ENCODE peak calls at places on chromosome 16, in five cellular contexts. Q, R, O, W and U are unnamed samples.
A peak's percentile ranks its signal among the peaks of the same experiment; 100 is the strongest.

GRCh38 chr16:55297910-55298175 is 26.2 kb upstream of the IRX6 start:
- DNase-seq in Q (no peak), R (no peak), O (no peak), W (no peak), U (no peak)

GRCh38 chr16:88320947-88321634 is 61.7 kb upstream of the ZNF469 start:
- DNase-seq in Q (no peak), R (peak; percentile 42), O (no peak), W (no peak), U (no peak)

GRCh38 chr16:47310792-47311211 is 150.1 kb downstream of the ITFG1 start:
- DNase-seq in Q (no peak), R (no peak), O (no peak), W (no peak), U (no peak)

GRCh38 chr16:48300391-48300856 is 53.1 kb upstream of the ABCC11 start:
- DNase-seq in Q (no peak), R (peak; percentile 26), O (no peak), W (no peak), U (no peak)

GRCh38 chr16:85359147-85359822 is 247.0 kb upstream of the CIBAR2 start:
- DNase-seq in Q (no peak), R (no peak), O (no peak), W (no peak), U (no peak)

GRCh38 chr16:3745751-3746355 is 28.5 kb upstream of the TRAP1 start:
- DNase-seq in Q (no peak), R (no peak), O (no peak), W (no peak), U (no peak)

GRCh38 chr16:71367243-71367976 is 8.9 kb downstream of the CALB2 start:
- DNase-seq in Q (no peak), R (peak; percentile 60), O (no peak), W (no peak), U (no peak)

GRCh38 chr16:12588510-12588909 is 215.2 kb downstream of the CPPED1 start:
- DNase-seq in Q (no peak), R (no peak), O (no peak), W (no peak), U (no peak)

GRCh38 chr16:10605636-10606035 is 25.2 kb upstream of the EMP2 start:
- DNase-seq in Q (no peak), R (no peak), O (no peak), W (no peak), U (no peak)

GRCh38 chr16:89519881-89520280 is 11.7 kb downstream of the SPG7 start:
- DNase-seq in Q (no peak), R (no peak), O (no peak), W (no peak), U (no peak)

GRCh38 chr16:84043486-84044107 is 1.0 kb upstream of the SLC38A8 start:
- DNase-seq in Q (no peak), R (no peak), O (no peak), W (no peak), U (no peak)

DNA sequence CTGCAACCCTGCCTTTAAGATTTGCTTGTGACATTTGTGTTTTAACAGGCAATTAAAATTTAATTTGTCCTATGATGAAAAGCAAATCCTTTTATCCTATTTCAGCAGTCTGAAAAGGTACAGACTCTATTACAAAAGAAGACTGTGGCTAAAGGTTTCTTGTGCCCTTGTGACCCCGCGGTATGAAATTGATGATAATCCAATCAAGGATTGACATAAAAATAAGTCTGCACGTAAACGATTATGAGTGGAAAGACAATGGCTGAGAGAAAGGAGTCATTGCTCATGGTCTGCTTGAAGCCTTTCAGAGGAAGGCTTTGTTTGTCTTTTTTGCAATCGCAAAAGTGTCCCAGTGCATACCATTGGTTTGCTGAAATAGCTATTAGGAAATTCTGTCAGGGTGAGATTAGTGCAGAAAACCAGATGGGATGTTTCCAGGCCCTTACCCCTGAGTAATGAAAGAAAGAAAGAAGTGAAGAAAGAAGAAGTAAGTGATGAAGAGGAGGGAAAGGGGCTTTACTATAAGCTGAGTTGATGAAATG is 867.8 kb upstream of the CDH8 start:
- DNase-seq in Q (no peak), R (no peak), O (no peak), W (no peak), U (no peak)
- H3K9me3 ChIP-seq in Q (peaks cover 4% of the 10 kb centered on the region), R (peaks cover 24% of the 10 kb centered on the region), O (no peaks in the 10 kb centered on the region), W (no peaks in the 10 kb centered on the region), U (peaks cover 3% of the 10 kb centered on the region)

GRCh38 chr16:28257256-28257655 is 35.1 kb upstream of the SBK1 start:
- DNase-seq in Q (no peak), R (no peak), O (no peak), W (no peak), U (no peak)
- H3K9me3 ChIP-seq in Q (no peaks in the 10 kb centered on the region), R (no peaks in the 10 kb centered on the region), O (no peaks in the 10 kb centered on the region), W (peaks cover 5% of the 10 kb centered on the region), U (no peaks in the 10 kb centered on the region)

DNA sequence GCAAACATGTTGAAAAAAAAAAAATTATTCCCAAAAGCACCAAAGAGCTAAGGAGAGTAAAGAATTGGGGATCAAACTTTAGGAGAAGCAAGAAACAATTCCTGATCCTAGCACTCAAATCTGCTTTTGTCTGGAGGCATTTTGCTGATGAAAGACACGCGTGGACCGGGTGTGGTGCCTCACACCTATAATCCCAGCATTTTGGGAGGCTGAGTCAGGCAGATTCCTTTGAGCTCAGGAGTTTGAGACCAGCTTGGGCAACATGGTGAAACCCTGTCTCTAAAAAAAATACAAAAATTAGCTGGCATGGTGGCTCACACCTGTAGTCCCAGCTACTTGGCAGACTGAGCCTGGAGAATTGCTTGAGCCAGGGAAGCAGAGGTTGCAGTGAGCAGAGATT is 35.4 kb downstream of the ZFP90 start:
- DNase-seq in Q (no peak), R (no peak), O (no peak), W (no peak), U (no peak)
- H3K9me3 ChIP-seq in Q (peaks cover 89% of the 10 kb centered on the region), R (peaks cover 19% of the 10 kb centered on the region), O (peaks cover 45% of the 10 kb centered on the region), W (peaks cover 48% of the 10 kb centered on the region), U (peaks cover 35% of the 10 kb centered on the region)

GRCh38 chr16:5938607-5939006 is 841.0 kb upstream of the EEF2KMT start:
- DNase-seq in Q (no peak), R (no peak), O (no peak), W (no peak), U (no peak)
- H3K9me3 ChIP-seq in Q (peaks cover 17% of the 10 kb centered on the region), R (peaks cover 19% of the 10 kb centered on the region), O (no peaks in the 10 kb centered on the region), W (no peaks in the 10 kb centered on the region), U (no peaks in the 10 kb centered on the region)

GRCh38 chr16:31879937-31880321 is 6.3 kb downstream of the ZNF267 start:
- DNase-seq in Q (no peak), R (no peak), O (no peak), W (no peak), U (no peak)

GRCh38 chr16:31876955-31877828 is 3.6 kb downstream of the ZNF267 start:
- DNase-seq in Q (no peak), R (no peak), O (peak; percentile 37), W (peak; percentile 45), U (no peak)

GRCh38 chr16:31880322-31880979 is 6.8 kb downstream of the ZNF267 start:
- DNase-seq in Q (no peak), R (no peak), O (no peak), W (peak; percentile 25), U (no peak)

GRCh38 chr16:31875112-31875803 is 1.7 kb downstream of the ZNF267 start:
- DNase-seq in Q (no peak), R (no peak), O (no peak), W (no peak), U (no peak)

GRCh38 chr16:31877876-31878642 is 4.5 kb downstream of the ZNF267 start:
- DNase-seq in Q (no peak), R (no peak), O (no peak), W (no peak), U (no peak)
- H3K9me3 ChIP-seq in Q (no peaks in the 10 kb centered on the region), R (no peaks in the 10 kb centered on the region), O (no peaks in the 10 kb centered on the region), W (no peaks in the 10 kb centered on the region), U (peaks cover 6% of the 10 kb centered on the region)

GRCh38 chr16:64687796-64688195 is 434.1 kb downstream of the CDH11 start:
- DNase-seq in Q (no peak), R (no peak), O (no peak), W (no peak), U (no peak)

DNA sequence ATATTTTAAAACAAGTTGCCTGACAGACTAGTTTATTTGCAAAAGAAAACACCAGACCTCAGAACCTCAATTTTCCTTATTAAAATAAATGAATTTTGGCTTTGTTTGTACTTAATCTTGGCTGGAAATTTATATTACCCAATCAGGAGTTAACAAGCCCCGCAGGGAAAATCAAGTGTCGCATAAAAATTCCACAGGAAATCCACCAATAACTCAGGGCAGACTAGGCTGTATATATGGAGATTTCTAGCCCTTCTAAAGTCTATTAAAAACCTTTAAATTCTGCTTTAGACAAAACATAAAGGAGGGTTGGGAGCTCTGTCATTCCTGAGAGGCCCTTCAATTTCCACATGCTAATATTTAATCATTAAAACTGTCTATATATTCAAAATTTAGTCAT is 434.8 kb downstream of the CDH11 start:
- DNase-seq in Q (no peak), R (no peak), O (no peak), W (no peak), U (no peak)
- H3K9me3 ChIP-seq in Q (no peaks in the 10 kb centered on the region), R (peaks cover 7% of the 10 kb centered on the region), O (no peaks in the 10 kb centered on the region), W (no peaks in the 10 kb centered on the region), U (no peaks in the 10 kb centered on the region)

GRCh38 chr16:5571446-5571845 is 473.9 kb upstream of the EEF2KMT start:
- DNase-seq in Q (no peak), R (no peak), O (no peak), W (no peak), U (no peak)
- H3K9me3 ChIP-seq in Q (no peaks in the 10 kb centered on the region), R (no peaks in the 10 kb centered on the region), O (no peaks in the 10 kb centered on the region), W (no peaks in the 10 kb centered on the region), U (no peaks in the 10 kb centered on the region)

GRCh38 chr16:31886227-31886626 is 12.6 kb downstream of the ZNF267 start:
- DNase-seq in Q (no peak), R (no peak), O (no peak), W (no peak), U (no peak)
- H3K9me3 ChIP-seq in Q (peaks cover 4% of the 10 kb centered on the region), R (peaks cover 10% of the 10 kb centered on the region), O (no peaks in the 10 kb centered on the region), W (no peaks in the 10 kb centered on the region), U (peaks cover 7% of the 10 kb centered on the region)